ENCODE peak calls at places on chromosomes 5 and 9, in six cellular contexts. One of them, this sample, is unnamed. For H3K4me1, the result is how much of the 10 kb centered on the place peaks cover.

GRCh38 chr5:69364414-69364813 is 4.9 kb downstream of the AK6 start:
- DNase-seq in Peyer's patch: no peak
- DNase-seq in PC-9: no peak
- DNase-seq in HCT116: peak
- DNase-seq in fibroblast of lung: peak
- DNase-seq in ascending aorta: no peak
- DNase-seq in this sample: no peak

GRCh38 chr9:35518981-35519679 is 29.2 kb downstream of the RUSC2 start:
- DNase-seq in Peyer's patch: no peak
- DNase-seq in PC-9: peak
- DNase-seq in HCT116: no peak
- DNase-seq in fibroblast of lung: peak
- DNase-seq in ascending aorta: no peak
- DNase-seq in this sample: no peak

GRCh38 chr5:14326035-14326909 is 183.1 kb downstream of the TRIO start:
- DNase-seq in Peyer's patch: no peak
- DNase-seq in PC-9: no peak
- DNase-seq in HCT116: no peak
- DNase-seq in fibroblast of lung: no peak
- DNase-seq in ascending aorta: no peak
- DNase-seq in this sample: no peak

GRCh38 chr5:5140051-5141010 is at the start of gene ADAMTS16:
- DNase-seq in Peyer's patch: no peak
- DNase-seq in PC-9: no peak
- DNase-seq in HCT116: no peak
- DNase-seq in fibroblast of lung: no peak
- DNase-seq in ascending aorta: no peak
- DNase-seq in this sample: no peak

GRCh38 chr5:142777858-142778257 is 7.7 kb downstream of the ARHGAP26 start:
- DNase-seq in Peyer's patch: no peak
- DNase-seq in PC-9: no peak
- DNase-seq in HCT116: no peak
- DNase-seq in fibroblast of lung: no peak
- DNase-seq in ascending aorta: no peak
- DNase-seq in this sample: no peak

GRCh38 chr5:129906177-129906887 is 2.1 kb downstream of the CHSY3 start:
- DNase-seq in Peyer's patch: no peak
- DNase-seq in PC-9: peak
- DNase-seq in HCT116: no peak
- DNase-seq in fibroblast of lung: peak
- DNase-seq in ascending aorta: no peak
- DNase-seq in this sample: no peak

GRCh38 chr5:121053055-121053985 is 589.2 kb downstream of the PRR16 start:
- DNase-seq in Peyer's patch: no peak
- DNase-seq in PC-9: no peak
- DNase-seq in HCT116: no peak
- DNase-seq in fibroblast of lung: peak
- DNase-seq in ascending aorta: no peak
- DNase-seq in this sample: no peak

GRCh38 chr9:130149031-130149430 is 23.2 kb upstream of the NCS1 start:
- DNase-seq in Peyer's patch: no peak
- DNase-seq in PC-9: no peak
- DNase-seq in HCT116: no peak
- DNase-seq in fibroblast of lung: no peak
- DNase-seq in ascending aorta: no peak
- DNase-seq in this sample: no peak

GRCh38 chr5:18281947-18282557 is 647.8 kb downstream of the TAF11L14 start:
- DNase-seq in Peyer's patch: no peak
- DNase-seq in PC-9: no peak
- DNase-seq in HCT116: no peak
- DNase-seq in fibroblast of lung: peak
- DNase-seq in ascending aorta: no peak
- DNase-seq in this sample: no peak

GRCh38 chr5:137856201-137856600 is 11.5 kb upstream of the MYOT start:
- DNase-seq in Peyer's patch: no peak
- DNase-seq in PC-9: no peak
- DNase-seq in HCT116: no peak
- DNase-seq in fibroblast of lung: no peak
- DNase-seq in ascending aorta: no peak
- DNase-seq in this sample: no peak

GRCh38 chr9:94919376-94920098 is 193.0 kb downstream of the AOPEP start:
- DNase-seq in Peyer's patch: no peak
- DNase-seq in PC-9: peak
- DNase-seq in HCT116: peak
- DNase-seq in fibroblast of lung: peak
- DNase-seq in ascending aorta: no peak
- DNase-seq in this sample: no peak
- H3K4me1 ChIP-seq in Peyer's patch: under half
- H3K4me1 ChIP-seq in PC-9: half or more
- H3K4me1 ChIP-seq in HCT116: half or more
- H3K4me1 ChIP-seq in fibroblast of lung: under half
- H3K4me1 ChIP-seq in ascending aorta: half or more
- H3K4me1 ChIP-seq in this sample: half or more

DNA sequence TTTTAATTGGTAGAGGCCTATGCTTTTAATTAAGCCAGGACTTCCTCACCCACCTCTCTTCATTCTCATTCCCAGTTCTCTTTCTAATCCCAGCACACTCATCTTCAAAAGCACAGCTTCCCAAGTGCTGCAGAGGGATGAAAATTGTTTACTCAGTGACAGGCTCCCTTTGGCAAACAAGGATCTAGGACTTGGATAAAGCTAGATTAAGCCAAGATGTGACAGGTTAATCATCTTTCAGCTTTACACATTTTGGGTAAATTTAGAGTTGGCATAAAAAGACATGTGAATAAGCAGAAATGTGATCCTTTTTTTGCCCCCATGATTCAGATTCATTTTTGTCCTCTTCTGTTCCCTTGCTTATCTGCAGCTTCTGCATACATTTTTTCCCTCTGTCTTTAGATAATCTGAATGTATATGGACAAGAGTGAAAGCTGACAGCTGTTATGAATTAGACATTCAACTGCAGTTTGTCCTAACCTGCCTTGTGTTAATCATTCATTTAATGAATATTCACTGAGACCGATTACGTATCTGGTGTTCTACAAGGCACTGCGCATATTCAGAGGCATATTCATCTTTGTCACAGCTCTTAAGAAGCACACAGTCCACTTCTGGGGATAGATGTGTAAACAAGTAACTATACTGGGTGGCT is 19.5 kb downstream of the ADAMTSL1 start:
- DNase-seq in Peyer's patch: no peak
- DNase-seq in PC-9: no peak
- DNase-seq in HCT116: no peak
- DNase-seq in fibroblast of lung: peak
- DNase-seq in ascending aorta: no peak
- DNase-seq in this sample: no peak
- H3K4me3 ChIP-seq in Peyer's patch: no peak
- H3K4me3 ChIP-seq in PC-9: no peak
- H3K4me3 ChIP-seq in HCT116: no peak
- H3K4me3 ChIP-seq in fibroblast of lung: no peak
- H3K4me3 ChIP-seq in ascending aorta: no peak
- H3K4me3 ChIP-seq in this sample: no peak

DNA sequence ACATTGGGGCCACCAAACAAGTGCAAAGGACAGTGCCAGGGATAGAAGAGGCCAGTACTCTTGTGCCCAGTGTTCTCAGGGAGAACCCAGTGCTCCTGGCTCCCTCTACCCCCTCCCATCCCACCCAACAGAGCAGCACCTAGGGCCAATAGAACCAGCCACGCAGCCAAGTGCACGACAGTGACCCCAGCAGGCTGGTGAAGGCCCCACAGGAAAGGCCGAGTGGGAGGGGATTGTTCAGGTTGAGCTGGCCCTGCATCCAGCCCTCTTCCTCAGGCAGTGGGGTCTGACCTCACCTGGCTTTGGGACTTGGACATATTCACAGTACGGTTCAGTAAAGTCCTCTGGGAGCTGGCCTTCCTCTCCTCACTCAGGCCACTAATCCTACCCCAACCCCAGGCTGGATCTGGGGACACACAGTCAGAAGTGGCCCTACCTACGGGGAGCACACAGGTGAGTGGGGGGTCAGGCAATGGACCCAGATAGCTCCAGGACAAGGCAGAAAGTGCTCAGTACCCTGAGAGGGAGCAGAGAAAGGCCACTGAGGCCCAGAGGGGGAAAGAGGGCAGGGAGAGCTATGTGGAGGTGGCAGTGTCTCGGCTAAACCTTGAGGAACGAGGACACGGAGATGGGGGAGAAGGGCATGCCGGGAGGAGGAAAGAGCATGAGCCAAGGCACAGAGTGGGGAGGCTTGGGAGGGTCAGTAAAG is 25.4 kb downstream of the POLR1E start:
- DNase-seq in Peyer's patch: peak
- DNase-seq in PC-9: no peak
- DNase-seq in HCT116: peak
- DNase-seq in fibroblast of lung: no peak
- DNase-seq in ascending aorta: no peak
- DNase-seq in this sample: no peak
- TF ChIP-seq CTCF in Peyer's patch: no peak
- TF ChIP-seq CTCF in PC-9: no peak
- TF ChIP-seq CTCF in HCT116: peak
- TF ChIP-seq CTCF in fibroblast of lung: peak
- TF ChIP-seq CTCF in ascending aorta: peak
- TF ChIP-seq CTCF in this sample: no peak

DNA sequence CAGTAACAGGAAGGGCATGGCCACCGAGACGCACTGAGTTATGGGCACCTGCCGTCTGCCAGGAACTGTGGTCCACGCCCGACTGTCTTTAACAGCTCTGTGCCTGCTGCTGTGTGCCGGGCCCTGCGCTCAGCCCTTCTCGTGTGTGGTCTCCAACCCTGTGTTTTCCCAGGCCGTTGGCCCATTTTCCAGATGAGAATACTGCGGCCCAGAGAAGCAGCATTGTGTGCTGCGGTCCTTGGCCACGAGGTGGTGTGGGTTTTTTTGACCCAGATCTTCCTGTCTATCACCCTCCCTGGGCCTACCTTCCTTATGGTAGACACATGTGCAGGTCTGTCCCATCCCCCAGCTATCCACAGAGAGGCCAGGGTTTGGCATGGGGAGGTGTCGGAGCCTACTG is 47.0 kb downstream of the RXRA start:
- DNase-seq in Peyer's patch: no peak
- DNase-seq in PC-9: no peak
- DNase-seq in HCT116: no peak
- DNase-seq in fibroblast of lung: no peak
- DNase-seq in ascending aorta: no peak
- DNase-seq in this sample: no peak
- H3K4me1 ChIP-seq in Peyer's patch: half or more
- H3K4me1 ChIP-seq in PC-9: under half
- H3K4me1 ChIP-seq in HCT116: half or more
- H3K4me1 ChIP-seq in fibroblast of lung: under half
- H3K4me1 ChIP-seq in ascending aorta: half or more
- H3K4me1 ChIP-seq in this sample: half or more

DNA sequence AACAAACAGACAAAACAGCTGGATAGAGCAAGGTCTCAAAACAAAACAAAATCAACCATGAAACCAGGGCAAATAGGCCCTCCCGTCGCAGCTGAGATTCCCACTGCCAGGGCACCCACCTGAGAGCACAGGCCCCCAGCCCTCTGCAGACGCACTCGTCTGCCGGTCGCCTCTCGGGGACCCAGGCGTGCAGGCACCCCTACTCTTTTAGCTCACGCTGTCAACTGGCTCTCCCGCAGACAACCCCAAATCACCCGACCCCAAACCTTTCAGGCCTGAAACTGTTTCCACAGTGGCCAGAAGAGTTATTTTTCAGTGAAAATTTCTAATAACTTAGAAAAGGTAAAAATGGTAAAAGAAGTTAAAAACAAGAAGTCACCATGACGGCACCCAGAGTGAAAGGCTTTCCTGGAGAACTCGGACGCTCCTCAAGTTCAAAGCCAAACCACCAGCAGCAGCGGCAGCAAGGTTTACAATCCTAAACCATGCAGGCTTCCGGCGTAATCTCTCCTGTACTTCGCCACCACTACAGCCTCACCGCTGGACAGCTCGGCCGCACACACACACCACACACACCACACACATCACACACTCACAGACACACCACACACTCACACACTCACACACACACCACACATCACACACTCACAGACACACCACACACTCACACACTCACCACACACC is 1.9 kb upstream of the UBE2QL1 start:
- DNase-seq in Peyer's patch: no peak
- DNase-seq in PC-9: no peak
- DNase-seq in HCT116: no peak
- DNase-seq in fibroblast of lung: no peak
- DNase-seq in ascending aorta: no peak
- DNase-seq in this sample: no peak
- H3K4me3 ChIP-seq in Peyer's patch: no peak
- H3K4me3 ChIP-seq in PC-9: no peak
- H3K4me3 ChIP-seq in HCT116: no peak
- H3K4me3 ChIP-seq in fibroblast of lung: no peak
- H3K4me3 ChIP-seq in ascending aorta: no peak
- H3K4me3 ChIP-seq in this sample: no peak

GRCh38 chr9:10274983-10275382 is 337.8 kb downstream of the PTPRD start:
- DNase-seq in Peyer's patch: no peak
- DNase-seq in PC-9: no peak
- DNase-seq in HCT116: no peak
- DNase-seq in fibroblast of lung: peak
- DNase-seq in ascending aorta: no peak
- DNase-seq in this sample: no peak
- TF ChIP-seq CTCF in Peyer's patch: no peak
- TF ChIP-seq CTCF in PC-9: no peak
- TF ChIP-seq CTCF in HCT116: no peak
- TF ChIP-seq CTCF in fibroblast of lung: peak
- TF ChIP-seq CTCF in ascending aorta: no peak
- TF ChIP-seq CTCF in this sample: no peak

GRCh38 chr5:54861212-54861894 is 124.0 kb downstream of the ESM1 start:
- DNase-seq in Peyer's patch: no peak
- DNase-seq in PC-9: no peak
- DNase-seq in HCT116: no peak
- DNase-seq in fibroblast of lung: peak
- DNase-seq in ascending aorta: no peak
- DNase-seq in this sample: no peak
- H3K4me1 ChIP-seq in Peyer's patch: under half
- H3K4me1 ChIP-seq in PC-9: under half
- H3K4me1 ChIP-seq in HCT116: under half
- H3K4me1 ChIP-seq in fibroblast of lung: under half
- H3K4me1 ChIP-seq in ascending aorta: under half
- H3K4me1 ChIP-seq in this sample: under half

GRCh38 chr9:135904121-135904520 is 3.2 kb downstream of the CAMSAP1 start:
- DNase-seq in Peyer's patch: no peak
- DNase-seq in PC-9: no peak
- DNase-seq in HCT116: no peak
- DNase-seq in fibroblast of lung: no peak
- DNase-seq in ascending aorta: no peak
- DNase-seq in this sample: no peak

GRCh38 chr9:135902655-135903357 is 4.5 kb downstream of the CAMSAP1 start:
- DNase-seq in Peyer's patch: no peak
- DNase-seq in PC-9: no peak
- DNase-seq in HCT116: no peak
- DNase-seq in fibroblast of lung: no peak
- DNase-seq in ascending aorta: no peak
- DNase-seq in this sample: no peak

GRCh38 chr9:135901036-135901758 is 6.1 kb downstream of the CAMSAP1 start:
- DNase-seq in Peyer's patch: no peak
- DNase-seq in PC-9: no peak
- DNase-seq in HCT116: no peak
- DNase-seq in fibroblast of lung: no peak
- DNase-seq in ascending aorta: no peak
- DNase-seq in this sample: no peak

GRCh38 chr9:135903358-135903656 is 4.0 kb downstream of the CAMSAP1 start:
- DNase-seq in Peyer's patch: no peak
- DNase-seq in PC-9: no peak
- DNase-seq in HCT116: no peak
- DNase-seq in fibroblast of lung: no peak
- DNase-seq in ascending aorta: no peak
- DNase-seq in this sample: no peak

GRCh38 chr9:135901826-135902225 is 5.5 kb downstream of the CAMSAP1 start:
- DNase-seq in Peyer's patch: no peak
- DNase-seq in PC-9: no peak
- DNase-seq in HCT116: no peak
- DNase-seq in fibroblast of lung: no peak
- DNase-seq in ascending aorta: no peak
- DNase-seq in this sample: no peak
- H3K4me3 ChIP-seq in Peyer's patch: no peak
- H3K4me3 ChIP-seq in PC-9: no peak
- H3K4me3 ChIP-seq in HCT116: no peak
- H3K4me3 ChIP-seq in fibroblast of lung: no peak
- H3K4me3 ChIP-seq in ascending aorta: no peak
- H3K4me3 ChIP-seq in this sample: no peak

This sample was measured in esophagus squamous epithelium.